ENCODE peak calls at places on chromosomes 13 and 19, in seven cellular contexts. One of them, this sample, is unnamed.

GRCh38 chr13:99312493-99312883 is 5.3 kb upstream of the GPR183 start:
- DNase-seq in fibroblast of lung: peak
- DNase-seq in GM13976: no peak
- DNase-seq in activated CD4-positive, alpha-beta T cell treated with anti-CD3 and anti-CD28 coated beads, Interleukin-2, amount 10 ng/mL, durations not matched to agents 7 days and 5 days: no peak
- DNase-seq in CD8-positive, alpha-beta T cell: no peak
- DNase-seq in psoas muscle: peak
- DNase-seq in SK-N-DZ: no peak
- DNase-seq in this sample: no peak

GRCh38 chr19:51572908-51573307 is 1.8 kb downstream of the ZNF175 start:
- DNase-seq in fibroblast of lung: peak
- DNase-seq in CD8-positive, alpha-beta T cell: no peak
- DNase-seq in activated CD4-positive, alpha-beta T cell treated with anti-CD3 and anti-CD28 coated beads, Interleukin-2, amount 10 ng/mL, durations not matched to agents 7 days and 5 days: no peak
- DNase-seq in SK-N-DZ: no peak
- DNase-seq in GM13976: no peak
- DNase-seq in psoas muscle: no peak
- DNase-seq in this sample: no peak

GRCh38 chr13:113548778-113549621 is 35.6 kb upstream of the TFDP1 start:
- DNase-seq in activated CD4-positive, alpha-beta T cell treated with anti-CD3 and anti-CD28 coated beads, Interleukin-2, amount 10 ng/mL, durations not matched to agents 7 days and 5 days: no peak
- DNase-seq in GM13976: no peak
- DNase-seq in SK-N-DZ: peak
- DNase-seq in psoas muscle: no peak
- DNase-seq in fibroblast of lung: no peak
- DNase-seq in CD8-positive, alpha-beta T cell: no peak
- DNase-seq in this sample: no peak

GRCh38 chr19:13885826-13886365 is 9.0 kb downstream of the NANOS3 start:
- DNase-seq in GM13976: peak
- DNase-seq in SK-N-DZ: no peak
- DNase-seq in fibroblast of lung: no peak
- DNase-seq in psoas muscle: no peak
- DNase-seq in CD8-positive, alpha-beta T cell: no peak
- DNase-seq in activated CD4-positive, alpha-beta T cell treated with anti-CD3 and anti-CD28 coated beads, Interleukin-2, amount 10 ng/mL, durations not matched to agents 7 days and 5 days: no peak
- DNase-seq in this sample: no peak

GRCh38 chr13:50200988-50201387 is 185.7 kb downstream of the KCNRG start:
- DNase-seq in activated CD4-positive, alpha-beta T cell treated with anti-CD3 and anti-CD28 coated beads, Interleukin-2, amount 10 ng/mL, durations not matched to agents 7 days and 5 days: no peak
- DNase-seq in psoas muscle: no peak
- DNase-seq in fibroblast of lung: no peak
- DNase-seq in SK-N-DZ: peak
- DNase-seq in GM13976: no peak
- DNase-seq in CD8-positive, alpha-beta T cell: no peak
- DNase-seq in this sample: no peak

GRCh38 chr13:74219571-74219970 is 85.4 kb upstream of the KLF12 start:
- DNase-seq in psoas muscle: no peak
- DNase-seq in activated CD4-positive, alpha-beta T cell treated with anti-CD3 and anti-CD28 coated beads, Interleukin-2, amount 10 ng/mL, durations not matched to agents 7 days and 5 days: no peak
- DNase-seq in GM13976: no peak
- DNase-seq in SK-N-DZ: no peak
- DNase-seq in CD8-positive, alpha-beta T cell: no peak
- DNase-seq in fibroblast of lung: no peak
- DNase-seq in this sample: no peak

GRCh38 chr13:27592865-27593264 is 27.5 kb downstream of the LNX2 start:
- DNase-seq in activated CD4-positive, alpha-beta T cell treated with anti-CD3 and anti-CD28 coated beads, Interleukin-2, amount 10 ng/mL, durations not matched to agents 7 days and 5 days: no peak
- DNase-seq in SK-N-DZ: no peak
- DNase-seq in fibroblast of lung: no peak
- DNase-seq in GM13976: no peak
- DNase-seq in psoas muscle: no peak
- DNase-seq in CD8-positive, alpha-beta T cell: no peak
- DNase-seq in this sample: no peak

GRCh38 chr13:86960876-86961275 is 710.3 kb upstream of the SLITRK5 start:
- DNase-seq in CD8-positive, alpha-beta T cell: no peak
- DNase-seq in activated CD4-positive, alpha-beta T cell treated with anti-CD3 and anti-CD28 coated beads, Interleukin-2, amount 10 ng/mL, durations not matched to agents 7 days and 5 days: no peak
- DNase-seq in GM13976: no peak
- DNase-seq in fibroblast of lung: peak
- DNase-seq in SK-N-DZ: no peak
- DNase-seq in psoas muscle: no peak
- DNase-seq in this sample: no peak

GRCh38 chr13:113762538-113762937 is 3.5 kb downstream of the TMEM255B start:
- DNase-seq in CD8-positive, alpha-beta T cell: no peak
- DNase-seq in SK-N-DZ: no peak
- DNase-seq in activated CD4-positive, alpha-beta T cell treated with anti-CD3 and anti-CD28 coated beads, Interleukin-2, amount 10 ng/mL, durations not matched to agents 7 days and 5 days: no peak
- DNase-seq in psoas muscle: no peak
- DNase-seq in fibroblast of lung: no peak
- DNase-seq in GM13976: no peak
- DNase-seq in this sample: no peak

GRCh38 chr13:43657485-43657884 is 129.3 kb downstream of the ENOX1 start:
- DNase-seq in activated CD4-positive, alpha-beta T cell treated with anti-CD3 and anti-CD28 coated beads, Interleukin-2, amount 10 ng/mL, durations not matched to agents 7 days and 5 days: no peak
- DNase-seq in CD8-positive, alpha-beta T cell: no peak
- DNase-seq in psoas muscle: no peak
- DNase-seq in fibroblast of lung: no peak
- DNase-seq in SK-N-DZ: no peak
- DNase-seq in GM13976: no peak
- DNase-seq in this sample: no peak

GRCh38 chr13:43232866-43233265 is 209.5 kb downstream of the DNAJC15 start:
- DNase-seq in fibroblast of lung: peak
- DNase-seq in SK-N-DZ: no peak
- DNase-seq in activated CD4-positive, alpha-beta T cell treated with anti-CD3 and anti-CD28 coated beads, Interleukin-2, amount 10 ng/mL, durations not matched to agents 7 days and 5 days: no peak
- DNase-seq in CD8-positive, alpha-beta T cell: no peak
- DNase-seq in psoas muscle: no peak
- DNase-seq in GM13976: no peak
- DNase-seq in this sample: no peak

GRCh38 chr19:44741841-44742352 is 6.6 kb upstream of the BCL3 start:
- DNase-seq in CD8-positive, alpha-beta T cell: no peak
- DNase-seq in fibroblast of lung: peak
- DNase-seq in SK-N-DZ: no peak
- DNase-seq in activated CD4-positive, alpha-beta T cell treated with anti-CD3 and anti-CD28 coated beads, Interleukin-2, amount 10 ng/mL, durations not matched to agents 7 days and 5 days: no peak
- DNase-seq in GM13976: no peak
- DNase-seq in psoas muscle: peak
- DNase-seq in this sample: no peak

GRCh38 chr19:56163097-56163496 is 12.7 kb upstream of the GALP start:
- DNase-seq in activated CD4-positive, alpha-beta T cell treated with anti-CD3 and anti-CD28 coated beads, Interleukin-2, amount 10 ng/mL, durations not matched to agents 7 days and 5 days: no peak
- DNase-seq in CD8-positive, alpha-beta T cell: no peak
- DNase-seq in SK-N-DZ: no peak
- DNase-seq in GM13976: no peak
- DNase-seq in psoas muscle: no peak
- DNase-seq in fibroblast of lung: no peak
- DNase-seq in this sample: no peak

GRCh38 chr19:15419413-15420025 is 731 bp upstream of the AKAP8L start:
- DNase-seq in fibroblast of lung: no peak
- DNase-seq in SK-N-DZ: no peak
- DNase-seq in psoas muscle: no peak
- DNase-seq in CD8-positive, alpha-beta T cell: no peak
- DNase-seq in GM13976: no peak
- DNase-seq in activated CD4-positive, alpha-beta T cell treated with anti-CD3 and anti-CD28 coated beads, Interleukin-2, amount 10 ng/mL, durations not matched to agents 7 days and 5 days: no peak
- DNase-seq in this sample: no peak

GRCh38 chr13:20822406-20822805 is 48.6 kb upstream of the EEF1AKMT1 start:
- DNase-seq in GM13976: no peak
- DNase-seq in CD8-positive, alpha-beta T cell: no peak
- DNase-seq in activated CD4-positive, alpha-beta T cell treated with anti-CD3 and anti-CD28 coated beads, Interleukin-2, amount 10 ng/mL, durations not matched to agents 7 days and 5 days: no peak
- DNase-seq in psoas muscle: no peak
- DNase-seq in SK-N-DZ: no peak
- DNase-seq in fibroblast of lung: no peak
- DNase-seq in this sample: no peak

GRCh38 chr19:4966591-4966990 is 2.3 kb upstream of the KDM4B start:
- DNase-seq in fibroblast of lung: no peak
- DNase-seq in GM13976: no peak
- DNase-seq in activated CD4-positive, alpha-beta T cell treated with anti-CD3 and anti-CD28 coated beads, Interleukin-2, amount 10 ng/mL, durations not matched to agents 7 days and 5 days: no peak
- DNase-seq in psoas muscle: no peak
- DNase-seq in SK-N-DZ: no peak
- DNase-seq in CD8-positive, alpha-beta T cell: no peak
- DNase-seq in this sample: no peak

GRCh38 chr19:45514376-45515051 is 7.2 kb downstream of the VASP start:
- DNase-seq in fibroblast of lung: no peak
- DNase-seq in psoas muscle: no peak
- DNase-seq in GM13976: no peak
- DNase-seq in activated CD4-positive, alpha-beta T cell treated with anti-CD3 and anti-CD28 coated beads, Interleukin-2, amount 10 ng/mL, durations not matched to agents 7 days and 5 days: no peak
- DNase-seq in CD8-positive, alpha-beta T cell: no peak
- DNase-seq in SK-N-DZ: no peak
- DNase-seq in this sample: no peak

This sample was measured in GM10248.